ENCODE peak calls at places on chromosome 18, in four cellular contexts. S is WTC11, K is HepG2, G is SK-N-SH. H is an unnamed sample.
A peak's percentile ranks its signal among the peaks of the same experiment; 100 is the strongest.

GRCh38 chr18:9737814-9738160 is 29.7 kb downstream of the RAB31 start:
- DNase-seq in S (no peak), K (no peak), G (peak; percentile 58), H (no peak)

GRCh38 chr18:55338955-55339662 is 248.9 kb downstream of the TCF4 start:
- DNase-seq in S (no peak), K (no peak), G (no peak), H (no peak)

GRCh38 chr18:62825382-62825781 is 110.0 kb downstream of the PHLPP1 start:
- DNase-seq in S (no peak), K (no peak), G (no peak), H (no peak)

GRCh38 chr18:64851796-64852195 is 702.9 kb upstream of the LINC00305 start:
- DNase-seq in S (no peak), K (no peak), G (no peak), H (no peak)

GRCh38 chr18:13982136-13982535 is 66.8 kb upstream of the MC2R start:
- DNase-seq in S (peak; percentile 49), K (peak; percentile 20), G (peak; percentile 17), H (no peak)

GRCh38 chr18:31977270-31977872 is 34.4 kb upstream of the TRAPPC8 start:
- DNase-seq in S (peak; percentile 56), K (peak; percentile 68), G (peak; percentile 57), H (peak; percentile 60)

GRCh38 chr18:55861266-55861665 is 273.3 kb upstream of the TCF4 start:
- DNase-seq in S (no peak), K (no peak), G (no peak), H (peak; percentile 22)

GRCh38 chr18:3815991-3816390 is 366.0 kb downstream of the TGIF1 start:
- DNase-seq in S (no peak), K (no peak), G (no peak), H (no peak)

GRCh38 chr18:35071819-35072247 is 30.6 kb downstream of the MAPRE2 start:
- DNase-seq in S (no peak), K (no peak), G (no peak), H (no peak)

GRCh38 chr18:72261562-72261961 is 282.6 kb downstream of the CBLN2 start:
- DNase-seq in S (no peak), K (no peak), G (no peak), H (no peak)

GRCh38 chr18:25946540-25946939 is 143.9 kb downstream of the SS18 start:
- DNase-seq in S (no peak), K (no peak), G (no peak), H (no peak)

GRCh38 chr18:9066817-9067306 is 35.6 kb upstream of the NDUFV2 start:
- DNase-seq in S (no peak), K (no peak), G (no peak), H (no peak)

GRCh38 chr18:30623401-30624065 is 419.0 kb downstream of the DSC3 start:
- DNase-seq in S (no peak), K (no peak), G (no peak), H (no peak)

GRCh38 chr18:27922780-27923179 is 254.2 kb downstream of the CDH2 start:
- DNase-seq in S (no peak), K (no peak), G (no peak), H (no peak)

GRCh38 chr18:4181882-4182568 is 273.1 kb downstream of the DLGAP1 start:
- DNase-seq in S (peak; percentile 19), K (peak; percentile 51), G (no peak), H (no peak)

GRCh38 chr18:63890950-63891304 is 3.4 kb downstream of the SERPINB2 start:
- DNase-seq in S (no peak), K (peak; percentile 51), G (peak; percentile 27), H (no peak)

GRCh38 chr18:12283256-12283655 is 24.8 kb upstream of the TUBB6 start:
- DNase-seq in S (peak; percentile 48), K (peak; percentile 29), G (no peak), H (peak; percentile 56)

GRCh38 chr18:21904856-21905255 is 164.3 kb downstream of the MIB1 start:
- DNase-seq in S (no peak), K (no peak), G (peak; percentile 44), H (no peak)

GRCh38 chr18:28584726-28585125 is 407.8 kb upstream of the CDH2 start:
- DNase-seq in S (peak; percentile 17), K (no peak), G (no peak), H (no peak)

GRCh38 chr18:62281684-62282083 is 43.4 kb upstream of the TNFRSF11A start:
- DNase-seq in S (no peak), K (no peak), G (no peak), H (no peak)

GRCh38 chr18:5868218-5868904 is 27.0 kb downstream of the TMEM200C start:
- DNase-seq in S (peak; percentile 79), K (peak; percentile 83), G (peak; percentile 38), H (peak; percentile 81)

GRCh38 chr18:25561923-25562322 is 210.0 kb upstream of the ZNF521 start:
- DNase-seq in S (peak; percentile 21), K (peak; percentile 12), G (peak; percentile 44), H (peak; percentile 26)

GRCh38 chr18:78670778-78671405 is 308.7 kb upstream of the SALL3 start:
- DNase-seq in S (no peak), K (no peak), G (no peak), H (no peak)

GRCh38 chr18:67132919-67133318 is 383.6 kb downstream of the DSEL start:
- DNase-seq in S (no peak), K (no peak), G (no peak), H (no peak)

GRCh38 chr18:78528437-78529228 is 451.0 kb upstream of the SALL3 start:
- DNase-seq in S (no peak), K (no peak), G (no peak), H (peak; percentile 10)

GRCh38 chr18:52897611-52898010 is 557.6 kb downstream of the DCC start:
- DNase-seq in S (no peak), K (no peak), G (no peak), H (no peak)

GRCh38 chr18:12711446-12711845 is 8.6 kb downstream of the PSMG2 start:
- DNase-seq in S (no peak), K (no peak), G (no peak), H (no peak)

GRCh38 chr18:37499008-37499407 is 66.6 kb downstream of the CELF4 start:
- DNase-seq in S (no peak), K (no peak), G (no peak), H (no peak)

GRCh38 chr18:13256444-13257305 is 38.1 kb downstream of the LDLRAD4 start:
- DNase-seq in S (no peak), K (no peak), G (no peak), H (no peak)

GRCh38 chr18:63427566-63427965 is 5.3 kb upstream of the VPS4B start:
- DNase-seq in S (no peak), K (no peak), G (no peak), H (peak; percentile 8)

GRCh38 chr18:801137-801536 is 10.9 kb downstream of the YES1 start:
- DNase-seq in S (no peak), K (no peak), G (no peak), H (no peak)

GRCh38 chr18:64288446-64288845 is 139.6 kb upstream of the LINC00305 start:
- DNase-seq in S (no peak), K (no peak), G (no peak), H (no peak)

GRCh38 chr18:9177047-9177446 is 40.5 kb downstream of the ANKRD12 start:
- DNase-seq in S (no peak), K (no peak), G (no peak), H (no peak)

GRCh38 chr18:5582849-5583667 is 39.3 kb upstream of the EPB41L3 start:
- DNase-seq in S (no peak), K (no peak), G (no peak), H (no peak)

DNA sequence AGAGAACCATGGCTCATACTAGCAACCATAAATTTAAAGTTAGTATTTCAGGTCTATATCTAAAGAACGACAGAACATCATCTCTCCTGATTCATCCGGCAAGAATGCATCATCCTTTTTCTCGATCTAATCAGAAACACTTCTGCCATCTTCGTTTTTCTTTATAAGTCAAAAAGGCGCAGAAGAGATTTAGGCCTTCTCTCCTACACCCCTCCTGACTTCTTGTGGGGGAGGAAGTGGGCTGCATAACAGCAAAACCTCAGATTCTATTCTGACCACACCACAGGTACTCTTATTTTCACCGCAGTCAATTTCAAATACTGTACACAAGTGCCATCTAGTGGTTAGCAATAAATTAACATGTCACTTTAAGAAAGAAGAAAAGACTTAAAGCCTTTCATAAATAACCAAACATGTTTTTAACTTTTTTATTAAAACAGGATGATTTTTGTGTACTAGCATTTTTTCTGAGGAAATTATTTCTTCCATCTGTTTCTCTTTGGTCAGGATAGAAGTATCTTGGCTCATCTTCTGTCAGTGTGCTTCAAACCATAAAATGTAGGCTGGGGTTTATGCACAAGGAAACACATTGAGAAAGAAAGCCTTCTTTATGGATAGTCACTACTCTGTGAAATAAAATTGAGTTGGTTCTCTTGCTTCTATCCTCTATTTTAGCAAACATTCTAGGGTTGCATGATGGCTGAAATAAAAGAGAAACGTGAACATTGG is 48.3 kb upstream of the PIK3C3 start:
- DNase-seq in S (no peak), K (peak; percentile 13), G (peak; percentile 51), H (peak; percentile 53)
- TF ChIP-seq FOXJ3 in S (no peak), K (no peak), G (no peak), H (no peak)

GRCh38 chr18:46310258-46310657 is 206.1 kb downstream of the HAUS1 start:
- DNase-seq in S (no peak), K (no peak), G (no peak), H (no peak)
- TF ChIP-seq FOXJ3 in S (no peak), K (no peak), G (no peak), H (no peak)

GRCh38 chr18:80181642-80182461 is 65.5 kb downstream of the PARD6G start:
- DNase-seq in S (no peak), K (peak; percentile 33), G (no peak), H (no peak)

GRCh38 chr18:80182855-80183254 is 64.5 kb downstream of the PARD6G start:
- DNase-seq in S (no peak), K (no peak), G (no peak), H (no peak)

GRCh38 chr18:80180778-80181564 is 66.3 kb downstream of the PARD6G start:
- DNase-seq in S (no peak), K (no peak), G (no peak), H (no peak)

GRCh38 chr18:80178935-80179818 is 68.1 kb downstream of the PARD6G start:
- DNase-seq in S (no peak), K (no peak), G (no peak), H (no peak)

GRCh38 chr18:80179857-80180558 is 67.3 kb downstream of the PARD6G start:
- DNase-seq in S (no peak), K (no peak), G (no peak), H (no peak)
- TF ChIP-seq FOXJ3 in S (no peak), K (no peak), G (no peak), H (no peak)

GRCh38 chr18:49920731-49921130 is 107.4 kb upstream of the ACAA2 start:
- DNase-seq in S (no peak), K (no peak), G (peak; percentile 48), H (no peak)
- TF ChIP-seq FOXJ3 in S (no peak), K (no peak), G (no peak), H (no peak)

GRCh38 chr18:23143059-23143831 is 8.0 kb downstream of the CABLES1 start:
- DNase-seq in S (no peak), K (no peak), G (no peak), H (no peak)
- TF ChIP-seq FOXJ3 in S (no peak), K (no peak), G (no peak), H (no peak)

H was measured in K562.